ENCODE peak calls at places on chromosomes 11 and 22, in six cellular contexts. One of them, this sample, is unnamed.
A peak's percentile ranks its signal among the peaks of the same experiment; 100 is the strongest.

GRCh38 chr11:31817054-31817620 is 6.0 kb upstream of the PAX6 start:
- DNase-seq in uterus: no peak
- DNase-seq in HCEC 1CT: no peak
- DNase-seq in HS-5: peak; percentile 9
- DNase-seq in iris pigment epithelial cell: no peak
- DNase-seq in fibroblast of villous mesenchyme: no peak
- DNase-seq in this sample: no peak

GRCh38 chr22:30747493-30747892 is 52.8 kb downstream of the OSBP2 start:
- DNase-seq in uterus: no peak
- DNase-seq in HCEC 1CT: no peak
- DNase-seq in HS-5: no peak
- DNase-seq in iris pigment epithelial cell: no peak
- DNase-seq in fibroblast of villous mesenchyme: no peak
- DNase-seq in this sample: no peak

GRCh38 chr11:125379565-125380343 is 116.3 kb downstream of the FEZ1 start:
- DNase-seq in uterus: no peak
- DNase-seq in HCEC 1CT: no peak
- DNase-seq in HS-5: no peak
- DNase-seq in iris pigment epithelial cell: no peak
- DNase-seq in fibroblast of villous mesenchyme: no peak
- DNase-seq in this sample: no peak

GRCh38 chr11:10476927-10477689 is 22.0 kb downstream of the AMPD3 start:
- DNase-seq in uterus: no peak
- DNase-seq in HCEC 1CT: no peak
- DNase-seq in HS-5: no peak
- DNase-seq in iris pigment epithelial cell: no peak
- DNase-seq in fibroblast of villous mesenchyme: no peak
- DNase-seq in this sample: no peak

GRCh38 chr22:46073683-46074504 is 76.4 kb upstream of the PPARA start:
- DNase-seq in uterus: peak; percentile 54
- DNase-seq in HCEC 1CT: no peak
- DNase-seq in HS-5: no peak
- DNase-seq in iris pigment epithelial cell: peak; percentile 43
- DNase-seq in fibroblast of villous mesenchyme: peak; percentile 65
- DNase-seq in this sample: no peak

GRCh38 chr11:105137286-105137685 is 2.3 kb downstream of the CARD18 start:
- DNase-seq in uterus: no peak
- DNase-seq in HCEC 1CT: no peak
- DNase-seq in HS-5: no peak
- DNase-seq in iris pigment epithelial cell: peak; percentile 48
- DNase-seq in fibroblast of villous mesenchyme: no peak
- DNase-seq in this sample: no peak

GRCh38 chr11:75654314-75654713 is 14.5 kb downstream of the MAP6 start:
- DNase-seq in uterus: no peak
- DNase-seq in HCEC 1CT: peak; percentile 17
- DNase-seq in HS-5: peak; percentile 74
- DNase-seq in iris pigment epithelial cell: peak; percentile 50
- DNase-seq in fibroblast of villous mesenchyme: no peak
- DNase-seq in this sample: no peak

GRCh38 chr22:24467340-24467739 is 27.8 kb upstream of the UPB1 start:
- DNase-seq in uterus: no peak
- DNase-seq in HCEC 1CT: no peak
- DNase-seq in HS-5: no peak
- DNase-seq in iris pigment epithelial cell: no peak
- DNase-seq in fibroblast of villous mesenchyme: no peak
- DNase-seq in this sample: no peak

GRCh38 chr22:23075525-23076216 is 5.4 kb downstream of the GNAZ start:
- DNase-seq in uterus: no peak
- DNase-seq in HCEC 1CT: no peak
- DNase-seq in HS-5: no peak
- DNase-seq in iris pigment epithelial cell: no peak
- DNase-seq in fibroblast of villous mesenchyme: no peak
- DNase-seq in this sample: no peak

GRCh38 chr22:40797427-40797826 is 21.7 kb downstream of the SLC25A17 start:
- DNase-seq in uterus: no peak
- DNase-seq in HCEC 1CT: peak; percentile 4
- DNase-seq in HS-5: no peak
- DNase-seq in iris pigment epithelial cell: peak; percentile 25
- DNase-seq in fibroblast of villous mesenchyme: peak; percentile 43
- DNase-seq in this sample: no peak

GRCh38 chr11:6319001-6319878 is 1.1 kb downstream of the CAVIN3 start:
- DNase-seq in uterus: peak; percentile 66
- DNase-seq in HCEC 1CT: peak; percentile 51
- DNase-seq in HS-5: no peak
- DNase-seq in iris pigment epithelial cell: peak; percentile 63
- DNase-seq in fibroblast of villous mesenchyme: peak; percentile 68
- DNase-seq in this sample: no peak

GRCh38 chr11:95831198-95831883 is 41.0 kb downstream of the CEP57 start:
- DNase-seq in uterus: no peak
- DNase-seq in HCEC 1CT: peak; percentile 91
- DNase-seq in HS-5: peak; percentile 88
- DNase-seq in iris pigment epithelial cell: peak; percentile 91
- DNase-seq in fibroblast of villous mesenchyme: peak; percentile 91
- DNase-seq in this sample: no peak

GRCh38 chr22:26848244-26848920 is 191.0 kb downstream of the MIAT start:
- DNase-seq in uterus: no peak
- DNase-seq in HCEC 1CT: no peak
- DNase-seq in HS-5: no peak
- DNase-seq in iris pigment epithelial cell: peak; percentile 10
- DNase-seq in fibroblast of villous mesenchyme: no peak
- DNase-seq in this sample: no peak

GRCh38 chr22:30245985-30246901 is at the start of gene LIF:
- DNase-seq in uterus: no peak
- DNase-seq in HCEC 1CT: peak; percentile 58
- DNase-seq in HS-5: no peak
- DNase-seq in iris pigment epithelial cell: peak; percentile 86
- DNase-seq in fibroblast of villous mesenchyme: peak; percentile 72
- DNase-seq in this sample: peak; percentile 32

GRCh38 chr11:14741195-14741594 is 97.6 kb downstream of the PDE3B start:
- DNase-seq in uterus: no peak
- DNase-seq in HCEC 1CT: no peak
- DNase-seq in HS-5: no peak
- DNase-seq in iris pigment epithelial cell: no peak
- DNase-seq in fibroblast of villous mesenchyme: no peak
- DNase-seq in this sample: no peak

GRCh38 chr22:27885977-27886842 is 32.8 kb downstream of the PITPNB start:
- DNase-seq in uterus: peak; percentile 57
- DNase-seq in HCEC 1CT: peak; percentile 93
- DNase-seq in HS-5: peak; percentile 92
- DNase-seq in iris pigment epithelial cell: peak; percentile 93
- DNase-seq in fibroblast of villous mesenchyme: peak; percentile 90
- DNase-seq in this sample: peak; percentile 16

GRCh38 chr11:79406376-79406775 is 34.5 kb downstream of the TENM4 start:
- DNase-seq in uterus: no peak
- DNase-seq in HCEC 1CT: no peak
- DNase-seq in HS-5: no peak
- DNase-seq in iris pigment epithelial cell: no peak
- DNase-seq in fibroblast of villous mesenchyme: no peak
- DNase-seq in this sample: no peak

GRCh38 chr22:20249797-20250354 is 18.2 kb downstream of the RTN4R start:
- DNase-seq in uterus: peak; percentile 43
- DNase-seq in HCEC 1CT: no peak
- DNase-seq in HS-5: no peak
- DNase-seq in iris pigment epithelial cell: peak; percentile 57
- DNase-seq in fibroblast of villous mesenchyme: peak; percentile 18
- DNase-seq in this sample: no peak

This sample was measured in T-helper 9 cell.